ENCODE peak calls at places on chromosomes 5 and 9, in eight cellular contexts. P is neural crest cell, Q is choroid plexus epithelial cell, X is BJ, O is HFF-Myc, M is hepatocyte, V is uterus, E is endothelial cell. W is an unnamed sample.

GRCh38 chr5:93800988-93801811 is 59.8 kb upstream of the POU5F2 start:
- DNase-seq in P (peak), Q (peak), X (no peak), O (peak), M (peak), V (peak), E (no peak), W (peak)

GRCh38 chr9:12674961-12675360 is 18.2 kb upstream of the TYRP1 start:
- DNase-seq in P (no peak), Q (no peak), X (no peak), O (no peak), M (no peak), V (no peak), E (no peak), W (no peak)

GRCh38 chr9:35611230-35611797 is 6.3 kb downstream of the TESK1 start:
- DNase-seq in P (peak), Q (peak), X (no peak), O (no peak), M (peak), V (no peak), E (peak), W (peak)

GRCh38 chr9:28255174-28255573 is 681.9 kb upstream of the C9orf72 start:
- DNase-seq in P (no peak), Q (no peak), X (no peak), O (no peak), M (no peak), V (no peak), E (no peak), W (no peak)

GRCh38 chr5:37248387-37248969 is 698 bp downstream of the CPLANE1 start:
- DNase-seq in P (no peak), Q (peak), X (no peak), O (no peak), M (peak), V (no peak), E (no peak), W (peak)

GRCh38 chr5:133113331-133114061 is 61.7 kb downstream of the HSPA4 start:
- DNase-seq in P (no peak), Q (peak), X (no peak), O (no peak), M (no peak), V (no peak), E (no peak), W (no peak)

GRCh38 chr5:78235289-78235688 is 59.2 kb downstream of the AP3B1 start:
- DNase-seq in P (no peak), Q (peak), X (no peak), O (no peak), M (no peak), V (no peak), E (no peak), W (no peak)

GRCh38 chr5:71816307-71816706 is 97.2 kb downstream of the CARTPT start:
- DNase-seq in P (no peak), Q (no peak), X (no peak), O (no peak), M (no peak), V (no peak), E (no peak), W (no peak)

GRCh38 chr9:35726876-35727438 is 5.0 kb downstream of the TLN1 start:
- DNase-seq in P (no peak), Q (peak), X (no peak), O (no peak), M (no peak), V (peak), E (no peak), W (peak)

GRCh38 chr5:142597546-142598337 is 88.1 kb downstream of the FGF1 start:
- DNase-seq in P (no peak), Q (peak), X (no peak), O (peak), M (no peak), V (no peak), E (no peak), W (peak)

GRCh38 chr5:42951169-42951846 is 88.8 kb downstream of the ANXA2R start:
- DNase-seq in P (no peak), Q (peak), X (no peak), O (no peak), M (no peak), V (no peak), E (no peak), W (peak)

GRCh38 chr9:15622596-15622995 is 69.8 kb downstream of the CCDC171 start:
- DNase-seq in P (no peak), Q (peak), X (no peak), O (no peak), M (no peak), V (no peak), E (no peak), W (peak)

GRCh38 chr5:172801184-172801671 is 30.2 kb upstream of the DUSP1 start:
- DNase-seq in P (no peak), Q (peak), X (peak), O (no peak), M (peak), V (no peak), E (no peak), W (peak)

GRCh38 chr9:81687521-81688261 is 1.7 kb downstream of the TLE1 start:
- DNase-seq in P (peak), Q (peak), X (no peak), O (no peak), M (peak), V (peak), E (peak), W (peak)

GRCh38 chr9:130139251-130139650 is 33.0 kb upstream of the NCS1 start:
- DNase-seq in P (no peak), Q (no peak), X (no peak), O (no peak), M (no peak), V (no peak), E (no peak), W (no peak)

GRCh38 chr5:36403601-36404311 is 102.1 kb upstream of the RANBP3L start:
- DNase-seq in P (no peak), Q (peak), X (peak), O (peak), M (no peak), V (peak), E (no peak), W (peak)

GRCh38 chr9:36407122-36407723 is 7.2 kb upstream of the RNF38 start:
- DNase-seq in P (peak), Q (peak), X (no peak), O (peak), M (peak), V (peak), E (peak), W (peak)

GRCh38 chr9:106072421-106072820 is 378.1 kb downstream of the TMEM38B start:
- DNase-seq in P (no peak), Q (no peak), X (no peak), O (no peak), M (no peak), V (no peak), E (no peak), W (no peak)

GRCh38 chr5:133240425-133241091 is 188.7 kb downstream of the HSPA4 start:
- DNase-seq in P (no peak), Q (peak), X (peak), O (peak), M (peak), V (peak), E (no peak), W (peak)

GRCh38 chr5:90173299-90174030 is 236.1 kb downstream of the CETN3 start:
- DNase-seq in P (no peak), Q (no peak), X (no peak), O (no peak), M (no peak), V (no peak), E (no peak), W (no peak)

GRCh38 chr9:557601-558201 is 283.8 kb upstream of the DMRT1 start:
- DNase-seq in P (no peak), Q (no peak), X (no peak), O (no peak), M (no peak), V (no peak), E (no peak), W (no peak)

GRCh38 chr5:32625106-32625505 is 39.7 kb downstream of the SUB1 start:
- DNase-seq in P (no peak), Q (peak), X (no peak), O (peak), M (no peak), V (no peak), E (no peak), W (no peak)

GRCh38 chr5:76944638-76945037 is 8.2 kb upstream of the CRHBP start:
- DNase-seq in P (no peak), Q (no peak), X (no peak), O (no peak), M (no peak), V (no peak), E (no peak), W (no peak)

GRCh38 chr9:127660886-127661285 is 45.9 kb upstream of the CFAP157 start:
- DNase-seq in P (no peak), Q (no peak), X (no peak), O (no peak), M (no peak), V (no peak), E (no peak), W (no peak)

GRCh38 chr5:56876325-56876724 is 33.1 kb upstream of the SETD9 start:
- DNase-seq in P (no peak), Q (peak), X (no peak), O (no peak), M (no peak), V (no peak), E (no peak), W (peak)

GRCh38 chr9:73210886-73211285 is 59.2 kb downstream of the ANXA1 start:
- DNase-seq in P (no peak), Q (no peak), X (no peak), O (no peak), M (no peak), V (no peak), E (no peak), W (no peak)

GRCh38 chr9:127980706-127981558 is at the start of gene EEIG1:
- DNase-seq in P (peak), Q (peak), X (no peak), O (no peak), M (peak), V (peak), E (peak), W (peak)

GRCh38 chr5:117594165-117594564 is 1019.5 kb upstream of the SEMA6A start:
- DNase-seq in P (no peak), Q (no peak), X (peak), O (no peak), M (no peak), V (peak), E (no peak), W (no peak)

GRCh38 chr9:109451311-109452025 is 46.6 kb downstream of the PTPN3 start:
- DNase-seq in P (no peak), Q (no peak), X (no peak), O (no peak), M (no peak), V (no peak), E (no peak), W (peak)

GRCh38 chr5:141434006-141434405 is 3.7 kb downstream of the PCDHGA12 start:
- DNase-seq in P (no peak), Q (no peak), X (no peak), O (no peak), M (no peak), V (no peak), E (no peak), W (no peak)

GRCh38 chr5:15746833-15747232 is 246.9 kb downstream of the FBXL7 start:
- DNase-seq in P (no peak), Q (peak), X (no peak), O (no peak), M (no peak), V (no peak), E (no peak), W (no peak)

GRCh38 chr5:73233461-73234151 is 60.6 kb downstream of the TMEM174 start:
- DNase-seq in P (no peak), Q (peak), X (no peak), O (no peak), M (peak), V (no peak), E (peak), W (no peak)

GRCh38 chr9:91500509-91501011 is 76.9 kb upstream of the NFIL3 start:
- DNase-seq in P (no peak), Q (peak), X (no peak), O (peak), M (peak), V (peak), E (no peak), W (no peak)

GRCh38 chr5:57304931-57305330 is 131.1 kb downstream of the GPBP1 start:
- DNase-seq in P (no peak), Q (no peak), X (no peak), O (no peak), M (no peak), V (no peak), E (no peak), W (no peak)

GRCh38 chr5:178899289-178899688 is 3.6 kb downstream of the ZFP2 start:
- DNase-seq in P (no peak), Q (peak), X (no peak), O (no peak), M (no peak), V (no peak), E (no peak), W (no peak)

GRCh38 chr9:76868897-76869296 is 37.0 kb downstream of the PRUNE2 start:
- DNase-seq in P (no peak), Q (peak), X (no peak), O (no peak), M (no peak), V (no peak), E (no peak), W (no peak)

GRCh38 chr9:72856985-72857631 is 95.7 kb downstream of the ALDH1A1 start:
- DNase-seq in P (peak), Q (peak), X (no peak), O (peak), M (peak), V (peak), E (peak), W (peak)

GRCh38 chr5:10489810-10490426 is 48.2 kb downstream of the ROPN1L start:
- DNase-seq in P (no peak), Q (peak), X (no peak), O (no peak), M (no peak), V (no peak), E (no peak), W (peak)

GRCh38 chr9:95087659-95088242 is 229.8 kb downstream of the FANCC start:
- DNase-seq in P (no peak), Q (peak), X (no peak), O (no peak), M (no peak), V (no peak), E (no peak), W (peak)
- TF ChIP-seq CTCF in P (no peak), Q (peak), X (peak), O (peak), M (no peak), V (no peak), E (no peak), W (peak)

GRCh38 chr5:95317085-95317484 is 32.2 kb upstream of the MCTP1 start:
- DNase-seq in P (no peak), Q (no peak), X (no peak), O (no peak), M (no peak), V (no peak), E (no peak), W (no peak)
- TF ChIP-seq CTCF in P (peak), Q (peak), X (no peak), O (no peak), M (no peak), V (no peak), E (peak), W (no peak)

GRCh38 chr9:14349141-14349817 is 35.3 kb upstream of the NFIB start:
- DNase-seq in P (peak), Q (no peak), X (no peak), O (no peak), M (no peak), V (no peak), E (no peak), W (no peak)

GRCh38 chr9:14348241-14349140 is 34.5 kb upstream of the NFIB start:
- DNase-seq in P (peak), Q (peak), X (no peak), O (no peak), M (no peak), V (no peak), E (peak), W (no peak)

GRCh38 chr9:14346826-14347407 is 33.0 kb upstream of the NFIB start:
- DNase-seq in P (no peak), Q (no peak), X (no peak), O (no peak), M (no peak), V (no peak), E (peak), W (no peak)

GRCh38 chr9:14346301-14346721 is 32.4 kb upstream of the NFIB start:
- DNase-seq in P (no peak), Q (no peak), X (no peak), O (no peak), M (no peak), V (no peak), E (peak), W (no peak)

DNA sequence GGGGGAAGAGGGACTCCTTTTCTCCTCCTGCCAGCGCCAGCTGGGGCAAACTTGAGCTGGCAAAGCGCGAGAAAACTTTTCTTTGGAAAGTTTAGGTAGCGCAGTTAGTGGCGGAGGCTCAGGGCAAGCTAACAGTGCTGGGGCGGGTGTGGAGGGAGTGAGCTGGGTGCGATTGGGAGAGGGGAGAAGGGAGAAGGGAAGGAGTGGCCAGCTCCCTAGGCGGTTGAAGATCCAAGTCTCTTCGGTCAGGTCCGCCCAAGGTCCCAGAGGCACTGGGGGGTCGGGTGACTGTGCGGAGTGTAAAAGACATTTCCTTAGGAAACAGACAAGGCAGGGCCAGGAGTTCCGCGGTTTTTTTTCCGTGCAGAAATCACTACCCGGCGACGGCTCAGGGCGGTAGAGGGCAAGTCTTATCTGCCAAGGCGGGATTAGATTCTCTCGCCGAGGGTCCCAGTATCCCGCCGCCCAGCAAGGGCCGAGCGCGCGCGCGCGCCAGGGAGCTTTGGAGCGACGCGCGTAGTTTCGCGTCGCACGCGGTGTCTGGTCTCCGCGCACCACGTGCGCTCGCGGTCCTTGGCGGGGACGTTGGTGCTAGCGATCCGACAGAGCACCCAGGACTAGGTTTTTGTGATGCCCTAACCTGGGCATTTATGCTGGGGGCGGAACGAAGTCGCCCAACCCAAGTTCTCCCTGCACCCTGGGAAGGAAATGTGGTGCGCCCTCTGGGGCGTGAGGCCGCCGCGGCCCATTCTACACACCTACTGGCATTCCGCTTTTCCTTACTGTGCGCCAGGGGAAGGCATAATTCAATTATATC is 33.7 kb upstream of the NFIB start:
- DNase-seq in P (no peak), Q (no peak), X (no peak), O (no peak), M (no peak), V (no peak), E (peak), W (no peak)
- TF ChIP-seq CTCF in P (no peak), Q (peak), X (no peak), O (no peak), M (peak), V (no peak), E (no peak), W (no peak)

GRCh38 chr9:136241540-136241939 is 4.1 kb downstream of the QSOX2 start:
- DNase-seq in P (no peak), Q (no peak), X (no peak), O (no peak), M (no peak), V (no peak), E (no peak), W (no peak)
- TF ChIP-seq CTCF in P (no peak), Q (no peak), X (no peak), O (no peak), M (no peak), V (no peak), E (no peak), W (no peak)

GRCh38 chr5:180210961-180211760 is 2.1 kb upstream of the RASGEF1C start:
- DNase-seq in P (no peak), Q (no peak), X (no peak), O (no peak), M (no peak), V (no peak), E (no peak), W (no peak)

GRCh38 chr5:180211761-180212035 is 2.7 kb upstream of the RASGEF1C start:
- DNase-seq in P (no peak), Q (no peak), X (no peak), O (no peak), M (no peak), V (no peak), E (no peak), W (no peak)

GRCh38 chr5:180213657-180214207 is 4.7 kb upstream of the RASGEF1C start:
- DNase-seq in P (no peak), Q (no peak), X (no peak), O (no peak), M (no peak), V (no peak), E (no peak), W (no peak)

GRCh38 chr5:180213256-180213600 is 4.2 kb upstream of the RASGEF1C start:
- DNase-seq in P (no peak), Q (no peak), X (no peak), O (no peak), M (no peak), V (no peak), E (no peak), W (no peak)

DNA sequence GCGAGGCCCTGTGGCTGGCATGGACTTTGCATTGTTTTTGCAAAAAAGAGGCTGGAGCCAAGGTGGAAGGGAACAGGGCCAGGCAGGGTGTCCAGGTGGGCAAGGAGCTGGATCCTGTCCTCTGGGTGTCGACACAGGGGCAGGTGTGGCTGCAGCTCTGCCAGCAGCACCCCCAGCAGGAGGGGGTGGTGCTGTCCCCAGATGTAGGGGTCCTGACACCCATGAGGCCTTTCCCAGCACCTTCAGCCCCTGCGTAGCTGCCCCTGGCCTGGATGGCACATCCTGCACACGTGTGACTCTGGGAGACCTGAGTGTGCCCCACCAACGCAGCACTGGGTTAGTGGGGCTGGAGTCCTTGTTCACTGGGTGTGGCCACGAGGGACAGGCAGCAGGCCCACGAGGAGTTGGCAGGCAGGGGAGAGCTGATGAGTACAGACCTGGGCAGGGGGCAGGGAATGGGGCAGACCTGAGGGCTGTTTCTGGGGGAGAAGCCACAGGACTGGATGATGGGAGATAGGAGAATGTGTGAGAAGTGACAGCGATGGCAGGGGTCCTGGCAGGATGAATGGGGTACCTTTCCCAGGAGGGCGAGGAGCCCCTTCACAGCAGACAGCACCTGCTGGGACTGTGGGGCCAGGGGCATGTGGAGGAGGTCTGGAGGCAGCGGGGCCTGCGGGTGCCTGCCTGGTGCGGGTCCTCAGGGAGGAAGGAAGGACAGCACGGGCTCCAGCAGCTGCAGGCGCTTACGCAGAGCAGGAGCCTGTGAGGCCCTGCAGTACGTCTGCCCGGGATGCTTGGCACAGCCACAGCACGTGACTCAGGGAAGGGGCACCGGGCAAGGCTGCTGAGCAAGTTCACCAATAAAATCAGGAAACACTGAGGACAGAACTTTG is 3.6 kb upstream of the RASGEF1C start:
- DNase-seq in P (no peak), Q (no peak), X (no peak), O (no peak), M (peak), V (no peak), E (no peak), W (no peak)
- TF ChIP-seq CTCF in P (no peak), Q (no peak), X (no peak), O (no peak), M (no peak), V (no peak), E (no peak), W (no peak)

GRCh38 chr9:20831028-20831427 is 147.0 kb downstream of the FOCAD start:
- DNase-seq in P (no peak), Q (no peak), X (no peak), O (no peak), M (no peak), V (no peak), E (no peak), W (no peak)
- TF ChIP-seq CTCF in P (no peak), Q (no peak), X (no peak), O (no peak), M (no peak), V (no peak), E (no peak), W (no peak)